ENCODE peak calls at places on chromosome 19, in nine cellular contexts. F, Y, W, C, V, A, J, T and S are unnamed samples. For H3K4me1 and H3K27me3, the result is how much of the 10 kb centered on the place peaks cover.

GRCh38 chr19:47111081-47111589 is 2.4 kb downstream of the ZC3H4 start:
- DNase-seq in F (no peak), Y (no peak), W (no peak), C (no peak), V (peak), A (peak), J (peak), T (peak), S (no peak)

GRCh38 chr19:51341976-51342580 is at the start of gene VSIG10L:
- DNase-seq in F (no peak), Y (no peak), W (peak), C (no peak), V (no peak), A (no peak), J (no peak), T (no peak), S (no peak)

GRCh38 chr19:16467581-16467980 is 4.2 kb downstream of the EPS15L1 start:
- DNase-seq in F (no peak), Y (no peak), W (no peak), C (no peak), V (no peak), A (no peak), J (no peak), T (no peak), S (no peak)

GRCh38 chr19:43662487-43662886 is 7.5 kb downstream of the PLAUR start:
- DNase-seq in F (peak), Y (no peak), W (no peak), C (no peak), V (no peak), A (no peak), J (no peak), T (peak), S (no peak)

GRCh38 chr19:10471909-10472308 is 31.2 kb downstream of the KEAP1 start:
- DNase-seq in F (peak), Y (no peak), W (no peak), C (no peak), V (no peak), A (peak), J (no peak), T (no peak), S (no peak)

GRCh38 chr19:52086481-52086880 is 9.1 kb downstream of the ZNF841 start:
- DNase-seq in F (no peak), Y (no peak), W (no peak), C (no peak), V (no peak), A (peak), J (no peak), T (no peak), S (no peak)

GRCh38 chr19:13172335-13173128 is 22.3 kb downstream of the IER2 start:
- DNase-seq in F (no peak), Y (peak), W (peak), C (peak), V (peak), A (peak), J (peak), T (no peak), S (peak)

GRCh38 chr19:6480843-6481415 is 658 bp downstream of the DENND1C start:
- DNase-seq in F (no peak), Y (no peak), W (no peak), C (no peak), V (no peak), A (no peak), J (no peak), T (no peak), S (no peak)

GRCh38 chr19:38675611-38676010 is 28.2 kb downstream of the ACTN4 start:
- DNase-seq in F (no peak), Y (no peak), W (no peak), C (no peak), V (peak), A (no peak), J (no peak), T (no peak), S (peak)
- H3K4me3 ChIP-seq in F (no peak), Y (no peak), W (no peak), C (no peak), V (no peak), A (no peak), J (no peak), T (no peak), S (no peak)

GRCh38 chr19:34362679-34363069 is 2.3 kb upstream of the GPI start:
- DNase-seq in F (no peak), Y (no peak), W (no peak), C (no peak), V (no peak), A (no peak), J (no peak), T (no peak), S (no peak)
- H3K4me1 ChIP-seq in F (under half), Y (under half), W (under half), C (under half), V (under half), A (under half), J (under half), T (under half), S (under half)

GRCh38 chr19:3309724-3310123 is 56.7 kb upstream of the NFIC start:
- DNase-seq in F (no peak), Y (no peak), W (no peak), C (no peak), V (no peak), A (no peak), J (no peak), T (no peak), S (no peak)
- H3K27me3 ChIP-seq in F (under half), Y (under half), W (under half), C (under half), V (under half), A (under half), J (under half), T (half or more), S (half or more)

DNA sequence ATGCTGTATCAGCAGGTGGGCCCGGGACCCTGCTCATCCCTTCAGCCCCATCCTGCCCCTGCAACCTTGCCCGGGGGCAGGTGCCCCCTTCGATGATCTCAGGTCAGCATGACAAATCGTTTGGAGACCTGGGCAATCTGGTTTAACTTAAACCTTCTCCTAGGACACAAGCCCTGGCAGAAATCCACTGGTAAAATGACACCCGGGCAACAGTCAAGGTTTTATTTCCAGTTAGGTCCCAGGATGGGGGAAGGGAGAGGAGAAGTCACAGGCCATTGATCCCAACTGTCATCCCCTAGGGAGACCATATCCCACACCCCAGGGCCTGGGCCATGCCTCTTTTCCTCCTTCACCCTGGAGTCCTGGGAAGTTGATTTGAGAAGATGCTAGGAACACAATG is 1.8 kb upstream of the PLIN5 start:
- DNase-seq in F (no peak), Y (no peak), W (no peak), C (no peak), V (no peak), A (no peak), J (no peak), T (no peak), S (peak)
- H3K4me3 ChIP-seq in F (no peak), Y (no peak), W (no peak), C (no peak), V (no peak), A (no peak), J (no peak), T (no peak), S (no peak)

DNA sequence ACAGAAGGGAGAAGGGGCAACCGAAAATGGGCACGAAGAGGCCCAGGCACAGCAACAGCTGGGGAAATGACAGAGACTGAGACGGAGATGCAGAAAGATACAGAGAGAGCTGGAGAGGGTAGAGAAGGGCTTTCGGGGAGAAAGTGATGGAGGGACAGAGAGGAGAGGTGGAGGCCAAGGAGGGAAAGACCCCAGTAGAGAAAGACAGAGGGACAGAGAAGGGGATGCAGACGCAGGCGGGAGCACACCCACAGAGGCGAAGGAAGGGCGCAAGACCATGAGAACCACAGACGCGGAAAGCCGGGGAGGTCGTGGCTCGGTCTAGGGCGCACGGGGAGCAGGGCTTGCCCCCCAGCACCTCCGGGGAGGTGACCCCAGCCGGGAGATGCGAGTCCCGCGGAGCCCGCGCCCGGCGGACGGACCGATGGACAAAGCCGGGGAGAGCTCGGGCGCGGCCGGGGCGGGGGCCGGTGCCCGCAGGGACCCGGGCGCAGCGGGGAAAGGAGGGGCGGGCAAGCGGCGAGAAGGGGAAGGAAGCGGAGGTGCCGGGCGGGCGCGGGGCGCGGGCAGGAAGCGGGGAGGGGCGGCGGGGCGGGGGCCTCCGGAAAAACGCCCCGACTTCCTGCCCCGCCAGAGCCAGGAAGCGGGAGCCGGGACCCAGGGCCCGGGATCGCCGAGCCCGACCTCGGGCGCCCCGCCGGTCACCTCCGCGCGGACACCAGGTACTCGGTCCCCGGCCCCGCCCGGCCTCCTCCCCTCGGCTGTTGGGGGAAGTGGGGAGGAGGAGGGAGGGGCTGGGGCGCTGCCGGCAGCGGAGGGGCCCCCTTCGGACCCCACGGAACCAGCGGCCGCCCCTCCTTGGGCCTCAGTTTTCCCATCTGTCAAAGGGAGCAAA is at the start of gene ARHGEF1:
- DNase-seq in F (peak), Y (no peak), W (peak), C (no peak), V (peak), A (peak), J (peak), T (peak), S (no peak)
- H3K4me1 ChIP-seq in F (under half), Y (under half), W (under half), C (under half), V (under half), A (under half), J (half or more), T (under half), S (under half)

GRCh38 chr19:2514981-2515518 is 39.1 kb downstream of the GADD45B start:
- DNase-seq in F (no peak), Y (no peak), W (no peak), C (no peak), V (no peak), A (no peak), J (no peak), T (no peak), S (no peak)
- H3K27me3 ChIP-seq in F (under half), Y (under half), W (under half), C (under half), V (under half), A (under half), J (under half), T (under half), S (under half)